ENCODE peak calls at places on chromosomes 7 and 10, in five cellular contexts. M, H, I, J and X are unnamed samples.

GRCh38 chr10:30885423-30885822 is 146.2 kb downstream of the ZNF438 start:
- DNase-seq in M (no peak), H (no peak), I (no peak), J (no peak), X (no peak)

GRCh38 chr10:100737359-100738054 is 7.9 kb upstream of the PAX2 start:
- DNase-seq in M (no peak), H (no peak), I (peak), J (no peak), X (no peak)

GRCh38 chr7:106167439-106168136 is 55.5 kb upstream of the SYPL1 start:
- DNase-seq in M (no peak), H (no peak), I (no peak), J (no peak), X (no peak)

GRCh38 chr7:128357366-128357662 is 4.2 kb downstream of the PRRT4 start:
- DNase-seq in M (no peak), H (no peak), I (no peak), J (no peak), X (no peak)

GRCh38 chr7:1893025-1893424 is 222.9 kb downstream of the ELFN1 start:
- DNase-seq in M (no peak), H (no peak), I (peak), J (no peak), X (no peak)

GRCh38 chr7:113209449-113210203 is 91.3 kb upstream of the SMIM30 start:
- DNase-seq in M (no peak), H (peak), I (no peak), J (no peak), X (no peak)

GRCh38 chr10:62708569-62708968 is 96.0 kb upstream of the ADO start:
- DNase-seq in M (peak), H (no peak), I (no peak), J (no peak), X (no peak)

GRCh38 chr10:92903633-92904032 is 55.3 kb downstream of the EXOC6 start:
- DNase-seq in M (no peak), H (no peak), I (no peak), J (no peak), X (no peak)

GRCh38 chr7:51352174-51353145 is 35.9 kb upstream of the COBL start:
- DNase-seq in M (no peak), H (no peak), I (no peak), J (no peak), X (no peak)

GRCh38 chr7:9097565-9098060 is 664.2 kb downstream of the NXPH1 start:
- DNase-seq in M (no peak), H (no peak), I (no peak), J (no peak), X (no peak)

GRCh38 chr10:75402486-75403143 is 1.1 kb upstream of the ZNF503 start:
- DNase-seq in M (peak), H (peak), I (peak), J (peak), X (no peak)

GRCh38 chr10:4131407-4132215 is 346.6 kb upstream of the KLF6 start:
- DNase-seq in M (no peak), H (peak), I (no peak), J (no peak), X (no peak)

GRCh38 chr7:149478754-149479153 is 17.9 kb upstream of the ZNF777 start:
- DNase-seq in M (no peak), H (no peak), I (no peak), J (no peak), X (no peak)

GRCh38 chr7:101315336-101315735 is 6.3 kb downstream of the IFT22 start:
- DNase-seq in M (peak), H (peak), I (peak), J (no peak), X (no peak)

GRCh38 chr10:72276421-72277339 is 3.0 kb downstream of the DDIT4 start:
- DNase-seq in M (peak), H (peak), I (no peak), J (peak), X (no peak)

DNA sequence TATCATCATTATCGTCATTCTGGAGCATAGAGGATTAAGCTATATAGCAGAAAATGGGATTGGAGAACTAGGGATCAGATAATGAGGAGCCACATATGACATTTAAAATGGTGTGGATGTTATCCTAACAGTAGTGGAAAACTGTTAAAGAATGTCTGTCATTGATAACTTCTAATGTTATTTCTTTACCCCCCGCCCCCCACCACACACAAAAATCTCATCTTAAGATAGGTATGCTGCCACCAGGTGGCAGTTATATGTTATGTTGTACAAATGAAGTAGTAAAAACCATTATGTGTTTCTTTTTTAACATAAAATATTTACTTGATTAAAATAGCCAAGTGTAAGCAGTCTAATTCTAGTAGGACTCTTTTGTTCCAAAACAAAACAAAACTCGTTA is 13.0 kb downstream of the AKAP9 start:
- DNase-seq in M (no peak), H (peak), I (no peak), J (no peak), X (no peak)
- TF ChIP-seq CTCF in M (no peak), H (no peak), I (no peak), J (no peak), X (no peak)

GRCh38 chr7:40509301-40509700 is 374.5 kb downstream of the SUGCT start:
- DNase-seq in M (no peak), H (no peak), I (no peak), J (no peak), X (no peak)

GRCh38 chr7:40502359-40502758 is 367.6 kb downstream of the SUGCT start:
- DNase-seq in M (no peak), H (no peak), I (no peak), J (no peak), X (no peak)

GRCh38 chr7:40506158-40506557 is 371.4 kb downstream of the SUGCT start:
- DNase-seq in M (no peak), H (no peak), I (no peak), J (no peak), X (no peak)

DNA sequence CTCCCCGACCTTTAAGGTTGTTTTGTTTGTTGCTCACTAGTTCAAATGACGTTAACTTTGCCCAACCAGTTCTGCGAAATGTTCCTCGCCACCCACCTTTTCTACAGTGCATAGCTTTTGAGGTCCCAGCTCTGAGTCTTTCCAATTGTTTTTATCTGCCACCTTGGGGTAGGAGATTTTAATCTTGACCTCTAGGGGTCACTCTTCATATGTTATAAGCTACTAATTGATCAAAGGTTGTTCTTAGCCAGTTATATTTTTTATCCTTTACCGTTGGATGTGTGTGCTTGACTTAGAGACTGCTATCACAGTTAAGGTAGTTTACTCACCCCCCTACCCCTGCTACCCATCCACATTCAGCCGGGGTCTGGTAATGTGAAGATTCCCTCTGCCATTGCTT is 372.4 kb downstream of the SUGCT start:
- DNase-seq in M (no peak), H (peak), I (no peak), J (no peak), X (no peak)
- TF ChIP-seq CTCF in M (peak), H (no peak), I (no peak), J (no peak), X (no peak)

DNA sequence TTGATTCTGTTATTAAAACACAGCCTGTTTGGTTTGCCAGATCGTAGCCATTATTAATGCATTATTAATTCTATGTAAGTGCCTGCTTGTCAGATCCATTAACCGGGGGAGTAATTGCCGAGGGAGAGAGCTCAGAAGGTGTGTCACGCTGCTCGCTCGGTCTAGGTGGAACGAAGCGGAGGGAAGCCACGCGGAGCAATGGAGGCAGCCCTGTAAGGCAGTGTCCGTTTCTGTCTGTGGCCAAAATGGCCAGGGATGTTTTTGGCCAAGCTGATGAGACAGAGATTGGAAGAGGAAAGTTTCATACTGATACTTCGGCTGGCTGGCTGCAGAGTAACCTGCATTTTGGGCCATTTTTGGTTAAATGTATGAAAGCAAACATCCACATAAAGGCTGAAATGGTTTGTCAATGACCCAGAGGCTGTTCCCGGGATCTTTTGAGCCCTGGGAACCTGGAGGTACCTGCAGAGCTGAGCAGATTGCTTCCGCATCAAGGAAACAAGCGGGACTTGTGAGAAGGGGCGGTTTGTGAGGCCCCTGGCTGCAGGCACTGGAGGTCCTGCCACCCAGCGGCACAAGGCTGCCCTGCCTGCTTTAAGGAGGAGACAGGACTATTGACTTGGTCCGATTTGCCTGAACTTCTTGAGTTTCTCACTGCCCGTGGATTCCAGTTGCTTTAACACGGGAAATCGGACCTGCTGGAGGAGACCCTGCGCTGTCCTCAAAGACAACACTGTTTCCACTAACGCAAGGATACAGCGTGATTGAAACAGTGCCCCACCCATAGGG is 129.9 kb downstream of the DNAJB6 start:
- DNase-seq in M (no peak), H (no peak), I (no peak), J (no peak), X (no peak)
- TF ChIP-seq CTCF in M (no peak), H (no peak), I (no peak), J (no peak), X (no peak)

DNA sequence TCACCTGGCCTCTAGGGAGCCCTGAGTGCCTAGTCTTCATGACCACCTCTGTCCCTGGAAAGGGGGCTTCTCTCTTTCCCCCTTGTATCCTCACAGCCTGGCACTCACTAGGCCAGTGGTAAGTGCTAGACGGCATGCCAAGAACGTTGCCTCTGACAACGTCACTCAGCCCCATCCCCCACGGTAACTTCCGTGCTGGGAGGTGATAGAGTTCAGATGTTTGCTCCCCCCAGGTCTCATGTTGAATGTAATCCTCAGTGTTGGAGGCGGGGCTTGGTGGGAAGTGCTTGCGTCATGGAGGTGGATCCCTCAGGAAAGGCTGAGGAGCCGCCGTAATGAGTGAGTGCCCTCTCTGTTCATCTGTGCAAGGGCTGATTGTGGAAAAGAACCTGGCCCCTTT is 343.3 kb upstream of the MKI67 start:
- DNase-seq in M (no peak), H (no peak), I (no peak), J (no peak), X (no peak)
- TF ChIP-seq CTCF in M (no peak), H (no peak), I (no peak), J (no peak), X (no peak)

GRCh38 chr7:23542752-23543151 is 11.0 kb upstream of the TRA2A start:
- DNase-seq in M (no peak), H (no peak), I (no peak), J (no peak), X (no peak)

GRCh38 chr7:23539494-23539907 is 7.7 kb upstream of the TRA2A start:
- DNase-seq in M (no peak), H (no peak), I (no peak), J (no peak), X (no peak)

GRCh38 chr7:23533160-23533559 is 1.4 kb upstream of the TRA2A start:
- DNase-seq in M (no peak), H (no peak), I (no peak), J (no peak), X (no peak)

GRCh38 chr7:23538301-23538700 is 6.5 kb upstream of the TRA2A start:
- DNase-seq in M (no peak), H (no peak), I (no peak), J (no peak), X (no peak)
- TF ChIP-seq CTCF in M (no peak), H (no peak), I (no peak), J (no peak), X (no peak)

GRCh38 chr7:134690614-134691504 is 44.2 kb downstream of the BPGM start:
- DNase-seq in M (no peak), H (no peak), I (no peak), J (no peak), X (no peak)

GRCh38 chr7:134684165-134684564 is 37.5 kb downstream of the BPGM start:
- DNase-seq in M (no peak), H (peak), I (no peak), J (no peak), X (no peak)

GRCh38 chr7:134685250-134685649 is 38.6 kb downstream of the BPGM start:
- DNase-seq in M (no peak), H (peak), I (no peak), J (no peak), X (no peak)

GRCh38 chr7:134690016-134690415 is 43.4 kb downstream of the BPGM start:
- DNase-seq in M (no peak), H (no peak), I (no peak), J (no peak), X (no peak)

GRCh38 chr7:134686782-134687181 is 40.1 kb downstream of the BPGM start:
- DNase-seq in M (no peak), H (no peak), I (no peak), J (no peak), X (no peak)
- TF ChIP-seq CTCF in M (peak), H (peak), I (no peak), J (no peak), X (no peak)

GRCh38 chr10:129339841-129340240 is 127.2 kb upstream of the MGMT start:
- DNase-seq in M (no peak), H (no peak), I (no peak), J (no peak), X (no peak)

GRCh38 chr10:129343141-129343540 is 123.9 kb upstream of the MGMT start:
- DNase-seq in M (no peak), H (no peak), I (no peak), J (no peak), X (no peak)

GRCh38 chr10:129342385-129342784 is 124.7 kb upstream of the MGMT start:
- DNase-seq in M (no peak), H (no peak), I (no peak), J (no peak), X (no peak)

GRCh38 chr10:129339191-129339590 is 127.8 kb upstream of the MGMT start:
- DNase-seq in M (no peak), H (no peak), I (no peak), J (no peak), X (no peak)

DNA sequence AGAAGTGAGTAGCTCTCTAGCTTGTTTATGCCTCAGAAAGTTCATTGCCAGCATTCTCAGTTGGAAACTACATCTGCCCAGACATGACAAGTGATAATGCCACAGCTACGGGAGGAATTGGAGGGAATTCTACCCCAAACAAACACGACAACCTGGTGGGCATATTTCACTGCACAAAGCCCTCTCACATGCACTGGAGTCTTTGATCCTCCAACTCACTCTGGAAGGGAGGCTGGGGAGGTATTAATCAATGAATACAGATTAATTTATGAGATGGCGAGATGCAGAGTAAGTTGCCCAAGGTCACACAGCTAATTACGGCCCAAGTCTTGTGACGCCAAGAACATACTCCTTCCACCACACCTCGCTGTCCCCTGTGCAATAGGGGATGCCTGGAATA is 125.9 kb upstream of the MGMT start:
- DNase-seq in M (no peak), H (no peak), I (no peak), J (no peak), X (no peak)
- TF ChIP-seq CTCF in M (no peak), H (no peak), I (no peak), J (no peak), X (no peak)